ENCODE peak calls at places on chromosomes 13 and 19, in six cellular contexts. E, Y, P, I, W and O are unnamed samples.
A peak's percentile ranks its signal among the peaks of the same experiment; 100 is the strongest.

GRCh38 chr13:80945328-80945727 is 604.4 kb upstream of the SPRY2 start:
- DNase-seq in P (no peak), W (no peak), E (no peak), Y (no peak), I (no peak), O (no peak)

GRCh38 chr13:51739403-51740112 is 64.4 kb downstream of the DHRS12 start:
- DNase-seq in E (no peak), I (peak; percentile 72), P (no peak), W (no peak), Y (no peak), O (no peak)

GRCh38 chr19:49809155-49809986 is 3.7 kb downstream of the FUZ start:
- DNase-seq in P (peak; percentile 80), W (peak; percentile 65), I (no peak), E (peak; percentile 67), Y (peak; percentile 42), O (peak; percentile 70)

GRCh38 chr19:14081797-14082674 is 3.5 kb downstream of the C19orf67 start:
- DNase-seq in E (peak; percentile 57), Y (no peak), P (peak; percentile 77), I (no peak), W (peak; percentile 60), O (peak; percentile 45)

GRCh38 chr13:34657716-34658115 is 284.4 kb upstream of the NBEA start:
- DNase-seq in P (no peak), Y (no peak), I (no peak), W (no peak), E (no peak), O (no peak)

GRCh38 chr13:113499936-113500335 is 9.4 kb upstream of the DCUN1D2 start:
- DNase-seq in Y (no peak), E (no peak), I (no peak), W (no peak), P (no peak), O (no peak)

GRCh38 chr13:99620806-99621205 is 119.5 kb downstream of the TM9SF2 start:
- DNase-seq in W (no peak), I (no peak), Y (no peak), E (no peak), P (no peak), O (no peak)

GRCh38 chr13:85816413-85816812 is 17.2 kb upstream of the SLITRK6 start:
- DNase-seq in E (no peak), P (no peak), Y (no peak), W (no peak), I (no peak), O (no peak)

GRCh38 chr19:35299523-35300339 is 7.8 kb downstream of the MAG start:
- DNase-seq in P (no peak), E (no peak), I (no peak), Y (no peak), W (no peak), O (no peak)

GRCh38 chr13:66040506-66040905 is 1189.6 kb downstream of the PCDH9 start:
- DNase-seq in P (no peak), E (no peak), Y (no peak), W (no peak), I (no peak), O (no peak)

GRCh38 chr13:31697290-31697689 is 42.0 kb upstream of the RXFP2 start:
- DNase-seq in W (no peak), I (no peak), E (no peak), P (no peak), Y (no peak), O (no peak)

GRCh38 chr13:21420706-21421105 is 38.4 kb downstream of the ZDHHC20 start:
- DNase-seq in Y (no peak), I (no peak), W (no peak), E (no peak), P (no peak), O (no peak)

GRCh38 chr13:77429320-77430142 is 102.6 kb upstream of the MYCBP2 start:
- DNase-seq in I (no peak), W (no peak), Y (no peak), P (no peak), E (no peak), O (no peak)

GRCh38 chr19:38218204-38218603 is 5.8 kb downstream of the DPF1 start:
- DNase-seq in I (no peak), P (no peak), W (no peak), Y (no peak), E (no peak), O (no peak)

GRCh38 chr13:103615778-103616177 is 549.6 kb upstream of the SLC10A2 start:
- DNase-seq in Y (no peak), P (no peak), I (no peak), W (no peak), E (no peak), O (no peak)

GRCh38 chr13:100128373-100128772 is 39.5 kb downstream of the PCCA start:
- DNase-seq in I (no peak), E (no peak), Y (no peak), P (no peak), W (no peak), O (no peak)

GRCh38 chr13:114058051-114058867 is 74.2 kb downstream of the RASA3 start:
- DNase-seq in E (no peak), Y (no peak), I (no peak), W (no peak), P (no peak), O (no peak)

GRCh38 chr13:75373988-75374387 is 108.0 kb downstream of the TBC1D4 start:
- DNase-seq in Y (no peak), P (no peak), E (no peak), I (no peak), W (no peak), O (no peak)

GRCh38 chr19:44907613-44908012 is 2.0 kb downstream of the APOE start:
- DNase-seq in I (no peak), W (no peak), Y (no peak), P (no peak), E (no peak), O (no peak)

GRCh38 chr19:44903216-44903601 is 2.4 kb upstream of the APOE start:
- DNase-seq in P (no peak), I (no peak), W (no peak), E (no peak), Y (no peak), O (no peak)

GRCh38 chr19:44904426-44904994 is 1.1 kb upstream of the APOE start:
- DNase-seq in I (no peak), P (no peak), W (no peak), E (no peak), Y (no peak), O (no peak)

GRCh38 chr19:44903602-44904425 is 1.8 kb upstream of the APOE start:
- DNase-seq in I (peak; percentile 73), Y (peak; percentile 78), E (peak; percentile 79), P (peak; percentile 88), W (peak; percentile 85), O (peak; percentile 74)

DNA sequence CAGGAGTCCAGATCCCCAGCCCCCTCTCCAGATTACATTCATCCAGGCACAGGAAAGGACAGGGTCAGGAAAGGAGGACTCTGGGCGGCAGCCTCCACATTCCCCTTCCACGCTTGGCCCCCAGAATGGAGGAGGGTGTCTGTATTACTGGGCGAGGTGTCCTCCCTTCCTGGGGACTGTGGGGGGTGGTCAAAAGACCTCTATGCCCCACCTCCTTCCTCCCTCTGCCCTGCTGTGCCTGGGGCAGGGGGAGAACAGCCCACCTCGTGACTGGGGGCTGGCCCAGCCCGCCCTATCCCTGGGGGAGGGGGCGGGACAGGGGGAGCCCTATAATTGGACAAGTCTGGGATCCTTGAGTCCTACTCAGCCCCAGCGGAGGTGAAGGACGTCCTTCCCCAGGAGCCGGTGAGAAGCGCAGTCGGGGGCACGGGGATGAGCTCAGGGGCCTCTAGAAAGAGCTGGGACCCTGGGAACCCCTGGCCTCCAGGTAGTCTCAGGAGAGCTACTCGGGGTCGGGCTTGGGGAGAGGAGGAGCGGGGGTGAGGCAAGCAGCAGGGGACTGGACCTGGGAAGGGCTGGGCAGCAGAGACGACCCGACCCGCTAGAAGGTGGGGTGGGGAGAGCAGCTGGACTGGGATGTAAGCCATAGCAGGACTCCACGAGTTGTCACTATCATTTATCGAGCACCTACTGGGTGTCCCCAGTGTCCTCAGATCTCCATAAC is at the start of gene APOE:
- DNase-seq in E (no peak), Y (no peak), P (no peak), W (no peak), I (no peak), O (no peak)
- H3K4me3 ChIP-seq in E (peak within 1 kb of the TSS; percentile 14), Y (peak within 1 kb of the TSS; percentile 0), P (peak within 1 kb of the TSS; percentile 48), W (no peak within 1 kb of the TSS), I (no peak within 1 kb of the TSS), O (peak within 1 kb of the TSS; percentile 36)

GRCh38 chr19:52690395-52691214 is 44.2 kb downstream of the ZNF611 start:
- DNase-seq in E (peak; percentile 97), I (peak; percentile 94), W (peak; percentile 93), Y (peak; percentile 93), P (peak; percentile 98), O (peak; percentile 97)
- TF ChIP-seq CTCF in E (no peak), I (peak; percentile 34), W (no peak), Y (no peak), P (peak; percentile 19), O (peak; percentile 53)

GRCh38 chr19:39540333-39540673 is 342 bp upstream of the EID2 start:
- DNase-seq in I (no peak), W (no peak), Y (no peak), E (no peak), P (no peak), O (no peak)

GRCh38 chr19:39542198-39542597 is 2.2 kb upstream of the EID2 start:
- DNase-seq in W (no peak), E (no peak), I (no peak), P (peak; percentile 19), Y (no peak), O (no peak)

GRCh38 chr19:39543477-39543857 is 3.5 kb upstream of the EID2 start:
- DNase-seq in Y (no peak), P (no peak), E (no peak), W (no peak), I (no peak), O (no peak)

GRCh38 chr19:39539165-39539518 is 819 bp downstream of the EID2 start:
- DNase-seq in P (no peak), I (no peak), Y (no peak), E (no peak), W (no peak), O (no peak)

GRCh38 chr19:39539519-39540332 is at the start of gene EID2:
- DNase-seq in P (peak; percentile 96), I (peak; percentile 95), E (peak; percentile 96), W (peak; percentile 97), Y (peak; percentile 96), O (peak; percentile 95)
- H3K27ac ChIP-seq in P (peak within 1 kb of the TSS; percentile 96), I (peak within 1 kb of the TSS; percentile 89), E (peak within 1 kb of the TSS; percentile 96), W (peak within 1 kb of the TSS; percentile 93), Y (peak within 1 kb of the TSS; percentile 96), O (peak within 1 kb of the TSS; percentile 97)

GRCh38 chr13:48875071-48875470 is 100.6 kb upstream of the FNDC3A start:
- DNase-seq in W (no peak), P (no peak), E (no peak), I (no peak), Y (no peak), O (no peak)
- H3K4me3 ChIP-seq in W (no peak overlapping the region), P (no peak overlapping the region), E (no peak overlapping the region), I (no peak overlapping the region), Y (no peak overlapping the region), O (no peak overlapping the region)